ENCODE peak calls at places on chromosomes 1 and 21, in four cellular contexts. One of them, this sample, is unnamed.

GRCh38 chr1:17342014-17342441 is 30.0 kb upstream of the PADI6 start:
- DNase-seq in tibial artery: no peak
- DNase-seq in progenitor cell of endocrine pancreas: no peak
- DNase-seq in dorsolateral prefrontal cortex: no peak
- DNase-seq in this sample: no peak

GRCh38 chr1:50271968-50272578 is 151.2 kb downstream of the DMRTA2 start:
- DNase-seq in dorsolateral prefrontal cortex: peak; percentile 51
- DNase-seq in tibial artery: no peak
- DNase-seq in progenitor cell of endocrine pancreas: peak; percentile 36
- DNase-seq in this sample: no peak

GRCh38 chr1:240319998-240320397 is 228.3 kb downstream of the FMN2 start:
- DNase-seq in progenitor cell of endocrine pancreas: no peak
- DNase-seq in tibial artery: no peak
- DNase-seq in dorsolateral prefrontal cortex: no peak
- DNase-seq in this sample: no peak

GRCh38 chr1:87705233-87705632 is 376.6 kb downstream of the LMO4 start:
- DNase-seq in dorsolateral prefrontal cortex: no peak
- DNase-seq in tibial artery: no peak
- DNase-seq in progenitor cell of endocrine pancreas: no peak
- DNase-seq in this sample: no peak

GRCh38 chr1:96845464-96845863 is 123.9 kb downstream of the PTBP2 start:
- DNase-seq in tibial artery: no peak
- DNase-seq in progenitor cell of endocrine pancreas: no peak
- DNase-seq in dorsolateral prefrontal cortex: peak; percentile 46
- DNase-seq in this sample: no peak

GRCh38 chr1:45037456-45037855 is 25.4 kb downstream of the UROD start:
- DNase-seq in dorsolateral prefrontal cortex: no peak
- DNase-seq in tibial artery: no peak
- DNase-seq in progenitor cell of endocrine pancreas: no peak
- DNase-seq in this sample: no peak

GRCh38 chr1:212062832-212063438 is 27.4 kb downstream of the DTL start:
- DNase-seq in progenitor cell of endocrine pancreas: no peak
- DNase-seq in dorsolateral prefrontal cortex: no peak
- DNase-seq in tibial artery: no peak
- DNase-seq in this sample: no peak

GRCh38 chr1:10178602-10179407 is 31.6 kb upstream of the KIF1B start:
- DNase-seq in tibial artery: no peak
- DNase-seq in progenitor cell of endocrine pancreas: no peak
- DNase-seq in dorsolateral prefrontal cortex: no peak
- DNase-seq in this sample: no peak

GRCh38 chr1:52119291-52119690 is 22.6 kb upstream of the ZFYVE9 start:
- DNase-seq in tibial artery: no peak
- DNase-seq in dorsolateral prefrontal cortex: no peak
- DNase-seq in progenitor cell of endocrine pancreas: no peak
- DNase-seq in this sample: no peak

GRCh38 chr1:40399984-40400704 is 26.6 kb downstream of the SMAP2 start:
- DNase-seq in tibial artery: no peak
- DNase-seq in progenitor cell of endocrine pancreas: no peak
- DNase-seq in dorsolateral prefrontal cortex: no peak
- DNase-seq in this sample: no peak

GRCh38 chr1:215793210-215793609 is 226.1 kb downstream of the KCTD3 start:
- DNase-seq in tibial artery: no peak
- DNase-seq in dorsolateral prefrontal cortex: no peak
- DNase-seq in progenitor cell of endocrine pancreas: no peak
- DNase-seq in this sample: no peak

GRCh38 chr21:36839123-36839522 is 127.3 kb downstream of the HLCS start:
- DNase-seq in dorsolateral prefrontal cortex: no peak
- DNase-seq in tibial artery: no peak
- DNase-seq in progenitor cell of endocrine pancreas: no peak
- DNase-seq in this sample: no peak

GRCh38 chr1:34906756-34907155 is 22.7 kb downstream of the DLGAP3 start:
- DNase-seq in progenitor cell of endocrine pancreas: no peak
- DNase-seq in tibial artery: no peak
- DNase-seq in dorsolateral prefrontal cortex: no peak
- DNase-seq in this sample: no peak

GRCh38 chr1:176847052-176847451 is 317.5 kb downstream of the ASTN1 start:
- DNase-seq in dorsolateral prefrontal cortex: no peak
- DNase-seq in tibial artery: no peak
- DNase-seq in progenitor cell of endocrine pancreas: no peak
- DNase-seq in this sample: no peak

GRCh38 chr1:234732671-234733390 is 122.9 kb upstream of the IRF2BP2 start:
- DNase-seq in tibial artery: no peak
- DNase-seq in progenitor cell of endocrine pancreas: no peak
- DNase-seq in dorsolateral prefrontal cortex: no peak
- DNase-seq in this sample: no peak

GRCh38 chr1:31897534-31898100 is 40.6 kb downstream of the PTP4A2 start:
- DNase-seq in tibial artery: no peak
- DNase-seq in dorsolateral prefrontal cortex: no peak
- DNase-seq in progenitor cell of endocrine pancreas: no peak
- DNase-seq in this sample: no peak

GRCh38 chr1:18217398-18218043 is 109.9 kb downstream of the IGSF21 start:
- DNase-seq in tibial artery: peak; percentile 24
- DNase-seq in progenitor cell of endocrine pancreas: no peak
- DNase-seq in dorsolateral prefrontal cortex: no peak
- DNase-seq in this sample: no peak

GRCh38 chr1:3070654-3071506 is 1.9 kb downstream of the PRDM16 start:
- DNase-seq in progenitor cell of endocrine pancreas: no peak
- DNase-seq in dorsolateral prefrontal cortex: peak; percentile 41
- DNase-seq in tibial artery: no peak
- DNase-seq in this sample: no peak

GRCh38 chr1:245225267-245225666 is 70.5 kb downstream of the KIF26B start:
- DNase-seq in dorsolateral prefrontal cortex: no peak
- DNase-seq in progenitor cell of endocrine pancreas: no peak
- DNase-seq in tibial artery: no peak
- DNase-seq in this sample: no peak

GRCh38 chr1:100530901-100531487 is 6.9 kb upstream of the GPR88 start:
- DNase-seq in dorsolateral prefrontal cortex: no peak
- DNase-seq in tibial artery: peak; percentile 53
- DNase-seq in progenitor cell of endocrine pancreas: no peak
- DNase-seq in this sample: no peak

GRCh38 chr1:16152521-16153087 is 3.3 kb downstream of the EPHA2 start:
- DNase-seq in tibial artery: no peak
- DNase-seq in progenitor cell of endocrine pancreas: no peak
- DNase-seq in dorsolateral prefrontal cortex: no peak
- DNase-seq in this sample: no peak

GRCh38 chr1:168360151-168360550 is 79.5 kb downstream of the TBX19 start:
- DNase-seq in progenitor cell of endocrine pancreas: no peak
- DNase-seq in tibial artery: no peak
- DNase-seq in dorsolateral prefrontal cortex: no peak
- DNase-seq in this sample: no peak

GRCh38 chr21:44619886-44620285 is 7.0 kb upstream of the KRTAP10-9 start:
- DNase-seq in dorsolateral prefrontal cortex: no peak
- DNase-seq in tibial artery: no peak
- DNase-seq in progenitor cell of endocrine pancreas: no peak
- DNase-seq in this sample: no peak

GRCh38 chr1:228081578-228082259 is 789 bp upstream of the ARF1 start:
- DNase-seq in dorsolateral prefrontal cortex: peak; percentile 44
- DNase-seq in progenitor cell of endocrine pancreas: peak; percentile 27
- DNase-seq in tibial artery: no peak
- DNase-seq in this sample: no peak

GRCh38 chr21:38979271-38980196 is 173.8 kb downstream of the ETS2 start:
- DNase-seq in progenitor cell of endocrine pancreas: no peak
- DNase-seq in tibial artery: no peak
- DNase-seq in dorsolateral prefrontal cortex: no peak
- DNase-seq in this sample: no peak

GRCh38 chr1:159584536-159584935 is 3.1 kb upstream of the APCS start:
- DNase-seq in dorsolateral prefrontal cortex: no peak
- DNase-seq in progenitor cell of endocrine pancreas: no peak
- DNase-seq in tibial artery: no peak
- DNase-seq in this sample: no peak

GRCh38 chr1:93483200-93483599 is 35.3 kb downstream of the FNBP1L start:
- DNase-seq in tibial artery: no peak
- DNase-seq in progenitor cell of endocrine pancreas: no peak
- DNase-seq in dorsolateral prefrontal cortex: no peak
- DNase-seq in this sample: no peak

GRCh38 chr1:1225913-1226312 is 5.9 kb downstream of the SDF4 start:
- DNase-seq in tibial artery: no peak
- DNase-seq in dorsolateral prefrontal cortex: no peak
- DNase-seq in progenitor cell of endocrine pancreas: no peak
- DNase-seq in this sample: no peak

GRCh38 chr1:35893051-35893879 is 10.3 kb downstream of the AGO1 start:
- DNase-seq in progenitor cell of endocrine pancreas: no peak
- DNase-seq in dorsolateral prefrontal cortex: no peak
- DNase-seq in tibial artery: no peak
- DNase-seq in this sample: no peak

GRCh38 chr1:110606784-110607662 is 865 bp upstream of the KCNA2 start:
- DNase-seq in progenitor cell of endocrine pancreas: no peak
- DNase-seq in tibial artery: no peak
- DNase-seq in dorsolateral prefrontal cortex: peak; percentile 57
- DNase-seq in this sample: no peak

GRCh38 chr1:24507423-24507804 is 4.8 kb downstream of the RCAN3 start:
- DNase-seq in dorsolateral prefrontal cortex: no peak
- DNase-seq in tibial artery: no peak
- DNase-seq in progenitor cell of endocrine pancreas: no peak
- DNase-seq in this sample: no peak

GRCh38 chr21:43323244-43324005 is 103.5 kb downstream of the SIK1 start:
- DNase-seq in tibial artery: peak; percentile 61
- DNase-seq in dorsolateral prefrontal cortex: peak; percentile 82
- DNase-seq in progenitor cell of endocrine pancreas: no peak
- DNase-seq in this sample: no peak

GRCh38 chr1:25198731-25199231 is 33.5 kb downstream of the SYF2 start:
- DNase-seq in progenitor cell of endocrine pancreas: no peak
- DNase-seq in dorsolateral prefrontal cortex: peak; percentile 65
- DNase-seq in tibial artery: no peak
- DNase-seq in this sample: no peak

GRCh38 chr1:222171005-222171404 is 376.9 kb downstream of the HHIPL2 start:
- DNase-seq in dorsolateral prefrontal cortex: no peak
- DNase-seq in progenitor cell of endocrine pancreas: no peak
- DNase-seq in tibial artery: no peak
- DNase-seq in this sample: no peak

DNA sequence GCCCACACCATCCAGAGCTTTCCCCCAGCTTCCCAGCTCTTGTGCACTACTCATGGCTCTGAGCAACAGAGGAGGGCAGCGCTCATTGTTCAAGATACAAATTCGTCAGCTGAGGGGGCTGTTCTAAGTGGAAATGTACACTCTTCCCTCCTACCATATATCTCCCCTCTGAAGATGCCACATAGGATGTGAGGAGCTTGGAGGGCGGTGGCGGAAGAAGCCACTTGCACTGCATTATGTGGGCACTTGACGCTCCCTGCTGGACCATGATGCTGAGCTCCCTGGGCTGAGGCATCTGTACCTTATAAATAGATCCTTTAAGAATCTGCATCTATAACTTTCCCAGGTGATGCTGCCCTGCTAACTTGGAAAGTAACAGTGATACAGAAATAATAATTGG is 477.6 kb upstream of the DEPDC1 start:
- DNase-seq in tibial artery: no peak
- DNase-seq in dorsolateral prefrontal cortex: no peak
- DNase-seq in progenitor cell of endocrine pancreas: no peak
- DNase-seq in this sample: no peak
- TF ChIP-seq CTCF in tibial artery: no peak
- TF ChIP-seq CTCF in dorsolateral prefrontal cortex: no peak
- TF ChIP-seq CTCF in progenitor cell of endocrine pancreas: no peak
- TF ChIP-seq CTCF in this sample: no peak

GRCh38 chr1:66331641-66332523 is 202.1 kb upstream of the SGIP1 start:
- DNase-seq in dorsolateral prefrontal cortex: no peak
- DNase-seq in tibial artery: peak; percentile 61
- DNase-seq in progenitor cell of endocrine pancreas: no peak
- DNase-seq in this sample: no peak
- TF ChIP-seq CTCF in dorsolateral prefrontal cortex: no peak
- TF ChIP-seq CTCF in tibial artery: peak; percentile 47
- TF ChIP-seq CTCF in progenitor cell of endocrine pancreas: peak; percentile 34
- TF ChIP-seq CTCF in this sample: no peak

GRCh38 chr1:23394664-23395063 is 25.0 kb upstream of the ZNF436 start:
- DNase-seq in progenitor cell of endocrine pancreas: no peak
- DNase-seq in tibial artery: peak; percentile 87
- DNase-seq in dorsolateral prefrontal cortex: peak; percentile 60
- DNase-seq in this sample: no peak
- TF ChIP-seq CTCF in progenitor cell of endocrine pancreas: no peak
- TF ChIP-seq CTCF in tibial artery: no peak
- TF ChIP-seq CTCF in dorsolateral prefrontal cortex: no peak
- TF ChIP-seq CTCF in this sample: no peak

GRCh38 chr1:84540759-84541158 is 33.5 kb downstream of the CTBS start:
- DNase-seq in tibial artery: no peak
- DNase-seq in dorsolateral prefrontal cortex: no peak
- DNase-seq in progenitor cell of endocrine pancreas: no peak
- DNase-seq in this sample: no peak

GRCh38 chr1:84539972-84540371 is 33.6 kb upstream of the GNG5 start:
- DNase-seq in progenitor cell of endocrine pancreas: no peak
- DNase-seq in dorsolateral prefrontal cortex: no peak
- DNase-seq in tibial artery: no peak
- DNase-seq in this sample: no peak

GRCh38 chr1:84538599-84538998 is 32.2 kb upstream of the GNG5 start:
- DNase-seq in tibial artery: no peak
- DNase-seq in progenitor cell of endocrine pancreas: no peak
- DNase-seq in dorsolateral prefrontal cortex: no peak
- DNase-seq in this sample: no peak

GRCh38 chr1:84541679-84542078 is 32.6 kb downstream of the CTBS start:
- DNase-seq in progenitor cell of endocrine pancreas: no peak
- DNase-seq in tibial artery: no peak
- DNase-seq in dorsolateral prefrontal cortex: no peak
- DNase-seq in this sample: no peak
- TF ChIP-seq CTCF in progenitor cell of endocrine pancreas: peak; percentile 37
- TF ChIP-seq CTCF in tibial artery: no peak
- TF ChIP-seq CTCF in dorsolateral prefrontal cortex: no peak
- TF ChIP-seq CTCF in this sample: no peak

GRCh38 chr21:34091607-34092006 is 18.2 kb downstream of the MRPS6 start:
- DNase-seq in tibial artery: no peak
- DNase-seq in dorsolateral prefrontal cortex: no peak
- DNase-seq in progenitor cell of endocrine pancreas: no peak
- DNase-seq in this sample: no peak
- TF ChIP-seq CTCF in tibial artery: peak; percentile 6
- TF ChIP-seq CTCF in dorsolateral prefrontal cortex: peak; percentile 20
- TF ChIP-seq CTCF in progenitor cell of endocrine pancreas: peak; percentile 53
- TF ChIP-seq CTCF in this sample: no peak

DNA sequence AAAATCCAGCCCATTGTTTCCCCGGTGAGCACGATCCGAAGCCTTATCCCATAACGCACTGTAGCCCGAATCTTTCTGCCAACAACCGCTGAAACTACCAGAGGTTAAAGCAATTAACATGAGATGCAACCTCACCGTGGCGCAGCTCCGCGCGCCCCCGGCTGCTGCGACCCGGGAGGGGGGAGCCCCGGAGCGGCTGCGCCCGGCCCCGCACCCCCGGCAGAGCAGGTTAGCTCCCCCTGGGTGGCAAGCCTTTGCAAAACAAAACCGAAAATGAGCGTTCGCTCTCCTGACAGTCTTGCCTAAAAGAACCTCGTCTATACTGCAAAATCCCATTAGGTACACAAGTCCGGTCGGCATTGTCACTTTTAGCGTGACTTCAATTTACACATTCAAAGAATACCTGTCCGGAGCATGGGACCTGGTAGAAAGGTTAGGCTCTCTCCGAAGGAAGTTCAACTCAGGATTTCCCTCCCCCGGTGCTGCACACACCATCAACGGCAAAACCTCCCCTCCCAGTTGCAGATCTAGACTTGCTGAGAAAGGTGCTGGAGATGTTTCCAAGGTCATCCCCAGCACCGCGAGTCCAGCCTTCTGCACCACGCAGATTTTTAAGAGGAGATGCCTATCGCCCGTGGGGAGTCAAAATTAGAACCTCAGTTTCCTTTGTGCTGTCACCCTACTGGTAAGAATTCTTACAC is 107.5 kb downstream of the ZNF281 start:
- DNase-seq in tibial artery: no peak
- DNase-seq in dorsolateral prefrontal cortex: peak; percentile 61
- DNase-seq in progenitor cell of endocrine pancreas: peak; percentile 23
- DNase-seq in this sample: no peak
- TF ChIP-seq CTCF in tibial artery: no peak
- TF ChIP-seq CTCF in dorsolateral prefrontal cortex: no peak
- TF ChIP-seq CTCF in progenitor cell of endocrine pancreas: peak; percentile 28
- TF ChIP-seq CTCF in this sample: no peak